ENCODE peak calls at places on chromosomes 11 and 22, in five cellular contexts. One of them, this sample, is unnamed.

GRCh38 chr11:58776891-58777451 is 45.2 kb upstream of the GLYAT start:
- DNase-seq in GM12878: no peak
- DNase-seq in HEK293T: no peak
- DNase-seq in HepG2: no peak
- DNase-seq in H1: no peak
- DNase-seq in this sample: no peak

GRCh38 chr22:28909375-28909774 is 26.0 kb downstream of the ZNRF3 start:
- DNase-seq in GM12878: peak; percentile 57
- DNase-seq in HEK293T: no peak
- DNase-seq in HepG2: no peak
- DNase-seq in H1: no peak
- DNase-seq in this sample: no peak

GRCh38 chr11:115153135-115153534 is 351.1 kb downstream of the CADM1 start:
- DNase-seq in GM12878: no peak
- DNase-seq in HEK293T: no peak
- DNase-seq in HepG2: no peak
- DNase-seq in H1: no peak
- DNase-seq in this sample: no peak

GRCh38 chr11:503179-503981 is 3.7 kb downstream of the RNH1 start:
- DNase-seq in GM12878: peak; percentile 38
- DNase-seq in HEK293T: no peak
- DNase-seq in HepG2: no peak
- DNase-seq in H1: no peak
- DNase-seq in this sample: no peak

GRCh38 chr11:79419120-79419519 is 21.7 kb downstream of the TENM4 start:
- DNase-seq in GM12878: no peak
- DNase-seq in HEK293T: no peak
- DNase-seq in HepG2: peak; percentile 7
- DNase-seq in H1: no peak
- DNase-seq in this sample: no peak

GRCh38 chr22:32261306-32261705 is 6.2 kb upstream of the SLC5A4 start:
- DNase-seq in GM12878: no peak
- DNase-seq in HEK293T: no peak
- DNase-seq in HepG2: no peak
- DNase-seq in H1: no peak
- DNase-seq in this sample: no peak

GRCh38 chr22:45469573-45470383 is 32.9 kb upstream of the FBLN1 start:
- DNase-seq in GM12878: no peak
- DNase-seq in HEK293T: no peak
- DNase-seq in HepG2: no peak
- DNase-seq in H1: no peak
- DNase-seq in this sample: no peak

GRCh38 chr11:61745796-61746653 is 6.4 kb upstream of the MYRF start:
- DNase-seq in GM12878: no peak
- DNase-seq in HEK293T: no peak
- DNase-seq in HepG2: no peak
- DNase-seq in H1: no peak
- DNase-seq in this sample: no peak

GRCh38 chr11:45834298-45834756 is 12.9 kb upstream of the CRY2 start:
- DNase-seq in GM12878: no peak
- DNase-seq in HEK293T: no peak
- DNase-seq in HepG2: no peak
- DNase-seq in H1: no peak
- DNase-seq in this sample: no peak

GRCh38 chr11:77115181-77115611 is 12.6 kb downstream of the OMP start:
- DNase-seq in GM12878: no peak
- DNase-seq in HEK293T: peak; percentile 54
- DNase-seq in HepG2: no peak
- DNase-seq in H1: no peak
- DNase-seq in this sample: no peak
- TF ChIP-seq SUZ12 in GM12878: no peak
- TF ChIP-seq SUZ12 in HEK293T: no peak
- TF ChIP-seq SUZ12 in HepG2: no peak
- TF ChIP-seq SUZ12 in H1: no peak
- TF ChIP-seq SUZ12 in this sample: no peak

GRCh38 chr11:129644326-129644725 is 171.3 kb upstream of the TMEM45B start:
- DNase-seq in GM12878: no peak
- DNase-seq in HEK293T: no peak
- DNase-seq in HepG2: no peak
- DNase-seq in H1: no peak
- DNase-seq in this sample: no peak
- TF ChIP-seq SUZ12 in GM12878: no peak
- TF ChIP-seq SUZ12 in HEK293T: no peak
- TF ChIP-seq SUZ12 in HepG2: no peak
- TF ChIP-seq SUZ12 in H1: no peak
- TF ChIP-seq SUZ12 in this sample: no peak

DNA sequence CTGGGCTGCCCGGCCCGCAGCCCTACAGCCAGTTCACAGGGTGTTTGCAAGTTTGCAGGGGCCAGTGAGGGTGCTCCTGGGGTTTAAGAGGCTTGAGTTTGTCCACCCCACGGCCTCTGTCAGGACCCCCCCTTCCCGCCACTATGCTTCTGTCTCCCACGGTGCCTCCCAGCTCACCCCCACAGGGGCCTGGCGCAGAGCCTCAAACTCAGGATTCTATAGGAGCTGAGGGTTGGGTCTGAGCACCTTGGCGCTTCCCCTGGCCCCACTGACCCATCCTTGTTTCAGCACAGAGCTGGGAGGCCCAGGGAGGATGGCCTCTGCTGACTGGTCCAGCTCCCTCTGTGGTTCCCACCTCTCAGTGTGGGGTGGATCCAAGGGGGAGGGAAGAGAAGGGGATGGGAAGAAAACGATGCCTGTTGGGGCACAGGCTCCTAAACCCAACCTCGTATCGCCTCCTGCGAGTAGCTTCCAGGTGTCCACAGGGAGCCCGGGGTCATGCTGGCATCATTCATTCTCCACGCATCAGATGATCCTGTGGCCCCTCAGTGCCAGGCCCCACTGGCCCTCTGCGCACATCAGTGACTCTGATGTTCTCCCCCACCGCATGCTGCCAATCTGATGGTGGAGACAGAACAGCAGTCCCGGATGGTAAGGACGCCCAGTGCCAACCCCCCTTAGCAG is 5.0 kb downstream of the MYEOV start:
- DNase-seq in GM12878: no peak
- DNase-seq in HEK293T: no peak
- DNase-seq in HepG2: no peak
- DNase-seq in H1: no peak
- DNase-seq in this sample: no peak
- TF ChIP-seq SUZ12 in GM12878: no peak
- TF ChIP-seq SUZ12 in HEK293T: no peak
- TF ChIP-seq SUZ12 in HepG2: no peak
- TF ChIP-seq SUZ12 in H1: no peak
- TF ChIP-seq SUZ12 in this sample: no peak

DNA sequence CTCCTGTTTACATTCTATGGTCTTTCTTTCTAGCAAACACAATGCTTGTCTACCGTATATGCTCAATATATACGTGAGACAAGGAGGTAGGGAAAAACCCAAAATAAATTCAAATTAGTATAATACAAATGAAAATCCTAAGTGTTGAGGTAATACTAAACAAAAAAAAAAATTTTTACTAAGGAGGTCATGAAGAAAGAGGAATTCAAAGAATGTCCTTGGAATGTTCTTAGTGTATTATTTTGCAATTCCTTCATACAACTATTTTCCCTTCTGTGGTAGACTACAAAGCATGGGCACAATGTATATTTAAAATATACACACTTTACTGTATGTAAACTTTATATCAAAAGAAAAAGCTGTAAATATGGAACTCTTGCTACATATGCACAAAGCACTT is 36.4 kb downstream of the PIK3C2A start:
- DNase-seq in GM12878: no peak
- DNase-seq in HEK293T: no peak
- DNase-seq in HepG2: no peak
- DNase-seq in H1: no peak
- DNase-seq in this sample: no peak
- TF ChIP-seq SUZ12 in GM12878: no peak
- TF ChIP-seq SUZ12 in HEK293T: no peak
- TF ChIP-seq SUZ12 in HepG2: no peak
- TF ChIP-seq SUZ12 in H1: no peak
- TF ChIP-seq SUZ12 in this sample: no peak

GRCh38 chr22:49536571-49537131 is 291.0 kb downstream of the BRD1 start:
- DNase-seq in GM12878: no peak
- DNase-seq in HEK293T: no peak
- DNase-seq in HepG2: no peak
- DNase-seq in H1: peak; percentile 75
- DNase-seq in this sample: peak; percentile 71
- TF ChIP-seq SUZ12 in GM12878: no peak
- TF ChIP-seq SUZ12 in HEK293T: no peak
- TF ChIP-seq SUZ12 in HepG2: no peak
- TF ChIP-seq SUZ12 in H1: no peak
- TF ChIP-seq SUZ12 in this sample: no peak

GRCh38 chr22:37273846-37274225 is 8.5 kb upstream of the CYTH4 start:
- DNase-seq in GM12878: no peak
- DNase-seq in HEK293T: no peak
- DNase-seq in HepG2: no peak
- DNase-seq in H1: no peak
- DNase-seq in this sample: no peak

GRCh38 chr22:37273126-37273845 is 9.0 kb upstream of the CYTH4 start:
- DNase-seq in GM12878: no peak
- DNase-seq in HEK293T: no peak
- DNase-seq in HepG2: no peak
- DNase-seq in H1: no peak
- DNase-seq in this sample: no peak

GRCh38 chr22:37269930-37270678 is 12.2 kb upstream of the CYTH4 start:
- DNase-seq in GM12878: no peak
- DNase-seq in HEK293T: no peak
- DNase-seq in HepG2: no peak
- DNase-seq in H1: no peak
- DNase-seq in this sample: no peak

GRCh38 chr22:37267661-37268413 is 14.5 kb upstream of the CYTH4 start:
- DNase-seq in GM12878: no peak
- DNase-seq in HEK293T: no peak
- DNase-seq in HepG2: no peak
- DNase-seq in H1: no peak
- DNase-seq in this sample: no peak

GRCh38 chr22:37270928-37271650 is 11.2 kb upstream of the CYTH4 start:
- DNase-seq in GM12878: no peak
- DNase-seq in HEK293T: no peak
- DNase-seq in HepG2: no peak
- DNase-seq in H1: no peak
- DNase-seq in this sample: no peak
- TF ChIP-seq SUZ12 in GM12878: no peak
- TF ChIP-seq SUZ12 in HEK293T: no peak
- TF ChIP-seq SUZ12 in HepG2: no peak
- TF ChIP-seq SUZ12 in H1: no peak
- TF ChIP-seq SUZ12 in this sample: no peak